ENCODE peak calls at places on chromosomes 1 and 21, in six cellular contexts. J, O, R, K, X and S are unnamed samples.

GRCh38 chr1:17630048-17630830 is 90.7 kb downstream of the ARHGEF10L start:
- DNase-seq in R (peak; percentile 68), X (no peak), J (peak; percentile 81), K (no peak), O (no peak), S (no peak)

GRCh38 chr1:151399890-151400235 is 490 bp downstream of the PSMB4 start:
- DNase-seq in O (peak; percentile 37), X (no peak), R (no peak), K (peak; percentile 64), J (peak; percentile 42), S (no peak)

GRCh38 chr1:35885961-35886558 is 3.1 kb downstream of the AGO1 start:
- DNase-seq in K (no peak), R (no peak), O (no peak), X (no peak), J (peak; percentile 18), S (peak; percentile 37)

GRCh38 chr1:7207875-7208646 is 422.8 kb downstream of the CAMTA1 start:
- DNase-seq in X (no peak), K (peak; percentile 63), O (peak; percentile 62), J (peak; percentile 69), R (peak; percentile 42), S (peak; percentile 45)

GRCh38 chr1:58119971-58120370 is 426.6 kb downstream of the OMA1 start:
- DNase-seq in X (no peak), J (no peak), K (no peak), R (no peak), O (no peak), S (no peak)

GRCh38 chr1:25178917-25179571 is 53.3 kb downstream of the SYF2 start:
- DNase-seq in X (no peak), K (no peak), O (no peak), R (no peak), J (no peak), S (no peak)

GRCh38 chr1:37995773-37996379 is 6.1 kb upstream of the SF3A3 start:
- DNase-seq in J (no peak), R (peak; percentile 80), O (peak; percentile 39), X (no peak), K (no peak), S (peak; percentile 74)

GRCh38 chr1:175481126-175482071 is 262.0 kb downstream of the TNR start:
- DNase-seq in R (no peak), X (no peak), J (peak; percentile 38), K (no peak), O (peak; percentile 40), S (no peak)

GRCh38 chr1:45260244-45260643 is 53.8 kb upstream of the ZSWIM5 start:
- DNase-seq in J (no peak), X (no peak), R (no peak), O (no peak), K (no peak), S (no peak)

GRCh38 chr1:92483442-92484170 is 3.1 kb downstream of the GFI1 start:
- DNase-seq in R (no peak), K (peak; percentile 85), J (peak; percentile 99), X (no peak), O (no peak), S (peak; percentile 46)

GRCh38 chr21:44931137-44931500 is 8.7 kb upstream of the SLX9 start:
- DNase-seq in J (peak; percentile 95), K (no peak), X (no peak), O (no peak), R (no peak), S (no peak)

GRCh38 chr1:99171126-99171813 is 93.0 kb upstream of the PLPPR4 start:
- DNase-seq in O (no peak), K (no peak), X (no peak), R (no peak), J (no peak), S (no peak)

GRCh38 chr21:36994501-36995189 is 11.9 kb upstream of the RIPPLY3 start:
- DNase-seq in R (no peak), O (no peak), J (no peak), K (peak; percentile 63), X (no peak), S (no peak)

GRCh38 chr1:117146067-117146466 is 24.5 kb upstream of the TRIM45 start:
- DNase-seq in J (no peak), O (no peak), R (no peak), X (no peak), K (no peak), S (no peak)

GRCh38 chr1:147700042-147700711 is 29.9 kb upstream of the ACP6 start:
- DNase-seq in X (peak; percentile 14), O (peak; percentile 78), K (peak; percentile 70), J (peak; percentile 43), R (peak; percentile 62), S (peak; percentile 54)

GRCh38 chr21:14096172-14096571 is 114.6 kb downstream of the LIPI start:
- DNase-seq in R (no peak), J (no peak), O (no peak), K (no peak), X (no peak), S (no peak)

GRCh38 chr1:182119631-182120030 is 58.1 kb upstream of the ZNF648 start:
- DNase-seq in K (no peak), R (no peak), J (no peak), O (peak; percentile 25), X (no peak), S (no peak)

GRCh38 chr1:154716012-154716411 is 108.0 kb upstream of the ADAR start:
- DNase-seq in R (no peak), J (peak; percentile 42), X (no peak), O (no peak), K (no peak), S (no peak)

GRCh38 chr1:172345077-172345476 is 75.4 kb upstream of the C1orf105 start:
- DNase-seq in X (no peak), O (no peak), R (no peak), K (no peak), J (no peak), S (no peak)

GRCh38 chr1:184289825-184290550 is 96.8 kb upstream of the C1orf21 start:
- DNase-seq in O (no peak), X (no peak), J (peak; percentile 34), R (no peak), K (no peak), S (no peak)

GRCh38 chr1:21783679-21784603 is 992 bp upstream of the USP48 start:
- DNase-seq in X (no peak), K (no peak), R (no peak), O (peak; percentile 97), J (peak; percentile 97), S (no peak)

GRCh38 chr1:52659851-52660596 is 27.1 kb downstream of the SHISAL2A start:
- DNase-seq in X (no peak), O (no peak), R (no peak), J (no peak), K (no peak), S (no peak)

GRCh38 chr1:119108993-119109392 is 31.5 kb downstream of the WARS2 start:
- DNase-seq in R (no peak), O (no peak), X (no peak), J (no peak), K (no peak), S (no peak)

GRCh38 chr1:179124866-179125265 is 43.0 kb downstream of the TOR3A start:
- DNase-seq in X (no peak), O (no peak), K (no peak), J (no peak), R (no peak), S (no peak)

GRCh38 chr1:229209816-229210215 is 61.1 kb upstream of the RAB4A start:
- DNase-seq in O (no peak), R (no peak), X (no peak), K (no peak), J (no peak), S (no peak)

GRCh38 chr1:161439280-161440232 is 65.7 kb upstream of the FCGR2A start:
- DNase-seq in K (peak; percentile 76), O (no peak), X (no peak), R (no peak), J (peak; percentile 13), S (no peak)